ENCODE peak calls at places on chromosomes 16 and 17, in ten cellular contexts. One of them, this sample, is unnamed.

GRCh38 chr17:48637323-48638260 is 11.4 kb upstream of the HOXB9 start:
- DNase-seq in osteoblast: peak
- DNase-seq in AG04450: peak
- DNase-seq in upper lobe of right lung: peak
- DNase-seq in CD8-positive, alpha-beta T cell: no peak
- DNase-seq in testis: no peak
- DNase-seq in fibroblast of pulmonary artery: peak
- DNase-seq in kidney: no peak
- DNase-seq in right atrium auricular region: no peak
- DNase-seq in MM.1S: no peak
- DNase-seq in this sample: no peak

GRCh38 chr17:57889892-57890856 is 40.3 kb upstream of the MRPS23 start:
- DNase-seq in osteoblast: peak
- DNase-seq in AG04450: no peak
- DNase-seq in upper lobe of right lung: peak
- DNase-seq in CD8-positive, alpha-beta T cell: no peak
- DNase-seq in testis: peak
- DNase-seq in fibroblast of pulmonary artery: peak
- DNase-seq in kidney: peak
- DNase-seq in right atrium auricular region: peak
- DNase-seq in MM.1S: no peak
- DNase-seq in this sample: no peak

GRCh38 chr17:64448665-64449512 is at the start of gene MILR1:
- DNase-seq in osteoblast: peak
- DNase-seq in AG04450: peak
- DNase-seq in upper lobe of right lung: no peak
- DNase-seq in CD8-positive, alpha-beta T cell: no peak
- DNase-seq in testis: peak
- DNase-seq in fibroblast of pulmonary artery: peak
- DNase-seq in kidney: no peak
- DNase-seq in right atrium auricular region: peak
- DNase-seq in MM.1S: peak
- DNase-seq in this sample: peak

GRCh38 chr16:29811896-29812665 is at the start of gene PRRT2:
- DNase-seq in osteoblast: peak
- DNase-seq in AG04450: no peak
- DNase-seq in upper lobe of right lung: no peak
- DNase-seq in CD8-positive, alpha-beta T cell: peak
- DNase-seq in testis: peak
- DNase-seq in fibroblast of pulmonary artery: peak
- DNase-seq in kidney: peak
- DNase-seq in right atrium auricular region: no peak
- DNase-seq in MM.1S: peak
- DNase-seq in this sample: peak

GRCh38 chr16:55856950-55857349 is 18.2 kb downstream of the CES5A start:
- DNase-seq in osteoblast: no peak
- DNase-seq in AG04450: no peak
- DNase-seq in upper lobe of right lung: no peak
- DNase-seq in CD8-positive, alpha-beta T cell: no peak
- DNase-seq in testis: no peak
- DNase-seq in fibroblast of pulmonary artery: no peak
- DNase-seq in kidney: no peak
- DNase-seq in right atrium auricular region: no peak
- DNase-seq in MM.1S: no peak
- DNase-seq in this sample: no peak

GRCh38 chr17:17191346-17191792 is 14.8 kb downstream of the PLD6 start:
- DNase-seq in osteoblast: peak
- DNase-seq in AG04450: peak
- DNase-seq in upper lobe of right lung: no peak
- DNase-seq in CD8-positive, alpha-beta T cell: no peak
- DNase-seq in testis: peak
- DNase-seq in fibroblast of pulmonary artery: peak
- DNase-seq in kidney: no peak
- DNase-seq in right atrium auricular region: no peak
- DNase-seq in MM.1S: no peak
- DNase-seq in this sample: no peak

GRCh38 chr17:58184308-58184985 is 8.1 kb upstream of the EPX start:
- DNase-seq in osteoblast: no peak
- DNase-seq in AG04450: peak
- DNase-seq in upper lobe of right lung: no peak
- DNase-seq in CD8-positive, alpha-beta T cell: no peak
- DNase-seq in testis: no peak
- DNase-seq in fibroblast of pulmonary artery: peak
- DNase-seq in kidney: no peak
- DNase-seq in right atrium auricular region: no peak
- DNase-seq in MM.1S: no peak
- DNase-seq in this sample: peak

GRCh38 chr16:27251561-27252205 is 16.9 kb downstream of the NSMCE1 start:
- DNase-seq in osteoblast: no peak
- DNase-seq in AG04450: no peak
- DNase-seq in upper lobe of right lung: no peak
- DNase-seq in CD8-positive, alpha-beta T cell: no peak
- DNase-seq in testis: no peak
- DNase-seq in fibroblast of pulmonary artery: no peak
- DNase-seq in kidney: no peak
- DNase-seq in right atrium auricular region: peak
- DNase-seq in MM.1S: no peak
- DNase-seq in this sample: no peak

GRCh38 chr17:76872221-76872873 is 4.1 kb downstream of the MGAT5B start:
- DNase-seq in osteoblast: peak
- DNase-seq in AG04450: peak
- DNase-seq in upper lobe of right lung: no peak
- DNase-seq in CD8-positive, alpha-beta T cell: peak
- DNase-seq in testis: no peak
- DNase-seq in fibroblast of pulmonary artery: peak
- DNase-seq in kidney: no peak
- DNase-seq in right atrium auricular region: no peak
- DNase-seq in MM.1S: peak
- DNase-seq in this sample: peak
- H3K4me3 ChIP-seq in osteoblast: peak
- H3K4me3 ChIP-seq in AG04450: no peak
- H3K4me3 ChIP-seq in upper lobe of right lung: no peak
- H3K4me3 ChIP-seq in CD8-positive, alpha-beta T cell: no peak
- H3K4me3 ChIP-seq in testis: no peak
- H3K4me3 ChIP-seq in fibroblast of pulmonary artery: no peak
- H3K4me3 ChIP-seq in kidney: no peak
- H3K4me3 ChIP-seq in right atrium auricular region: no peak
- H3K4me3 ChIP-seq in MM.1S: no peak
- H3K4me3 ChIP-seq in this sample: no peak

GRCh38 chr17:13025264-13025627 is 7.4 kb upstream of the ELAC2 start:
- DNase-seq in osteoblast: no peak
- DNase-seq in AG04450: no peak
- DNase-seq in upper lobe of right lung: no peak
- DNase-seq in CD8-positive, alpha-beta T cell: no peak
- DNase-seq in testis: no peak
- DNase-seq in fibroblast of pulmonary artery: no peak
- DNase-seq in kidney: no peak
- DNase-seq in right atrium auricular region: no peak
- DNase-seq in MM.1S: no peak
- DNase-seq in this sample: no peak

GRCh38 chr17:13027246-13027645 is 9.4 kb upstream of the ELAC2 start:
- DNase-seq in osteoblast: no peak
- DNase-seq in AG04450: no peak
- DNase-seq in upper lobe of right lung: no peak
- DNase-seq in CD8-positive, alpha-beta T cell: no peak
- DNase-seq in testis: no peak
- DNase-seq in fibroblast of pulmonary artery: no peak
- DNase-seq in kidney: no peak
- DNase-seq in right atrium auricular region: no peak
- DNase-seq in MM.1S: no peak
- DNase-seq in this sample: no peak

GRCh38 chr17:13025687-13026086 is 7.9 kb upstream of the ELAC2 start:
- DNase-seq in osteoblast: no peak
- DNase-seq in AG04450: no peak
- DNase-seq in upper lobe of right lung: no peak
- DNase-seq in CD8-positive, alpha-beta T cell: no peak
- DNase-seq in testis: no peak
- DNase-seq in fibroblast of pulmonary artery: no peak
- DNase-seq in kidney: no peak
- DNase-seq in right atrium auricular region: no peak
- DNase-seq in MM.1S: no peak
- DNase-seq in this sample: no peak

GRCh38 chr17:13024033-13024432 is 6.2 kb upstream of the ELAC2 start:
- DNase-seq in osteoblast: no peak
- DNase-seq in AG04450: no peak
- DNase-seq in upper lobe of right lung: no peak
- DNase-seq in CD8-positive, alpha-beta T cell: no peak
- DNase-seq in testis: no peak
- DNase-seq in fibroblast of pulmonary artery: no peak
- DNase-seq in kidney: no peak
- DNase-seq in right atrium auricular region: no peak
- DNase-seq in MM.1S: no peak
- DNase-seq in this sample: no peak

DNA sequence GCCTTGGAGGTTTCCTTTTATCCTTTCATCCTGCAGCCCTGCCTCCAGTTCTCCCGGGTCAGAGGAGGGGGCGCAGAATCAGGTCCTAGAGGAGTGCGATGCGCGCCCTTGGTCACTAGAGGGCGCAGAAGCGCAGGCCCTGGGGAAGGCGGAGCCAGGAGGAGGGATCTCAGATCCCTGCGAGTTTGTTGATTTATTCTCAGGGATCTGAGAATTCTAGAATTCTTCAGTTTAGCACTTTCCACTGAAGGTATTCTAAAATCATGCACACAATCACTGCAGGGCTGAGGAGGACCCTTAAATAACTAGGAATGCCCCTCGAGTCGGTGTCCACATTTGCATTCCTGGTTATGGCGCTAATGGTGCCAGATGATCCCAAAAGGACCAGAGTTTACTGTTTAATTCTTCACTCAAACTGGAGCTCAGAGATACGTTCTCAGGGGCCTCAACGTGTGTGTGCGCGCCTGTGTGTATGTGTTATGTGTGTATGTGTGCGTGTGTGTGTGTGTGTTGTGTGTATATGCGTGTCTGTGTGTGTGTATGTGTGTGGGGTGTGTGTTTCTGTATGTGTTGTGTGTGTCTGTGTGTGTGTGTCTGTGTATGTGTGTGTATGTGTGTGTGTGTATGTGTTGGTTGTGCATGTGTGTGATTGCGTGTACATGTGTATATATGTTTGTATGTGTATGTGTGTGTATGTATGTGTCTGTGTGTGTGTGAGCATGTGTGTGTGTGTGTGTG is 6.9 kb upstream of the ELAC2 start:
- DNase-seq in osteoblast: peak
- DNase-seq in AG04450: peak
- DNase-seq in upper lobe of right lung: peak
- DNase-seq in CD8-positive, alpha-beta T cell: peak
- DNase-seq in testis: peak
- DNase-seq in fibroblast of pulmonary artery: peak
- DNase-seq in kidney: peak
- DNase-seq in right atrium auricular region: no peak
- DNase-seq in MM.1S: peak
- DNase-seq in this sample: peak
- TF ChIP-seq CTCF in osteoblast: peak
- TF ChIP-seq CTCF in AG04450: peak
- TF ChIP-seq CTCF in upper lobe of right lung: peak
- TF ChIP-seq CTCF in CD8-positive, alpha-beta T cell: peak
- TF ChIP-seq CTCF in testis: peak
- TF ChIP-seq CTCF in fibroblast of pulmonary artery: peak
- TF ChIP-seq CTCF in kidney: peak
- TF ChIP-seq CTCF in right atrium auricular region: peak
- TF ChIP-seq CTCF in MM.1S: peak
- TF ChIP-seq CTCF in this sample: peak

GRCh38 chr17:28712705-28713415 is 1.2 kb upstream of the PROCA1 start:
- DNase-seq in osteoblast: peak
- DNase-seq in AG04450: no peak
- DNase-seq in upper lobe of right lung: no peak
- DNase-seq in CD8-positive, alpha-beta T cell: no peak
- DNase-seq in testis: no peak
- DNase-seq in fibroblast of pulmonary artery: no peak
- DNase-seq in kidney: peak
- DNase-seq in right atrium auricular region: no peak
- DNase-seq in MM.1S: no peak
- DNase-seq in this sample: no peak

GRCh38 chr17:28716740-28717577 is 709 bp downstream of the RAB34 start:
- DNase-seq in osteoblast: peak
- DNase-seq in AG04450: no peak
- DNase-seq in upper lobe of right lung: peak
- DNase-seq in CD8-positive, alpha-beta T cell: no peak
- DNase-seq in testis: no peak
- DNase-seq in fibroblast of pulmonary artery: peak
- DNase-seq in kidney: peak
- DNase-seq in right atrium auricular region: no peak
- DNase-seq in MM.1S: no peak
- DNase-seq in this sample: no peak

GRCh38 chr17:28714281-28714680 is 2.6 kb upstream of the PROCA1 start:
- DNase-seq in osteoblast: peak
- DNase-seq in AG04450: no peak
- DNase-seq in upper lobe of right lung: no peak
- DNase-seq in CD8-positive, alpha-beta T cell: no peak
- DNase-seq in testis: no peak
- DNase-seq in fibroblast of pulmonary artery: no peak
- DNase-seq in kidney: no peak
- DNase-seq in right atrium auricular region: no peak
- DNase-seq in MM.1S: no peak
- DNase-seq in this sample: peak

GRCh38 chr17:28717578-28718316 is at the start of gene RAB34:
- DNase-seq in osteoblast: peak
- DNase-seq in AG04450: peak
- DNase-seq in upper lobe of right lung: peak
- DNase-seq in CD8-positive, alpha-beta T cell: peak
- DNase-seq in testis: peak
- DNase-seq in fibroblast of pulmonary artery: peak
- DNase-seq in kidney: peak
- DNase-seq in right atrium auricular region: peak
- DNase-seq in MM.1S: no peak
- DNase-seq in this sample: no peak

GRCh38 chr17:28715217-28715616 is 2.5 kb downstream of the RAB34 start:
- DNase-seq in osteoblast: no peak
- DNase-seq in AG04450: no peak
- DNase-seq in upper lobe of right lung: no peak
- DNase-seq in CD8-positive, alpha-beta T cell: no peak
- DNase-seq in testis: no peak
- DNase-seq in fibroblast of pulmonary artery: no peak
- DNase-seq in kidney: no peak
- DNase-seq in right atrium auricular region: no peak
- DNase-seq in MM.1S: no peak
- DNase-seq in this sample: no peak
- H3K4me3 ChIP-seq in osteoblast: no peak
- H3K4me3 ChIP-seq in AG04450: peak
- H3K4me3 ChIP-seq in upper lobe of right lung: no peak
- H3K4me3 ChIP-seq in CD8-positive, alpha-beta T cell: no peak
- H3K4me3 ChIP-seq in testis: no peak
- H3K4me3 ChIP-seq in fibroblast of pulmonary artery: no peak
- H3K4me3 ChIP-seq in kidney: no peak
- H3K4me3 ChIP-seq in right atrium auricular region: no peak
- H3K4me3 ChIP-seq in MM.1S: no peak
- H3K4me3 ChIP-seq in this sample: no peak

GRCh38 chr17:81819648-81820171 is 13.4 kb downstream of the MCRIP1 start:
- DNase-seq in osteoblast: no peak
- DNase-seq in AG04450: no peak
- DNase-seq in upper lobe of right lung: no peak
- DNase-seq in CD8-positive, alpha-beta T cell: no peak
- DNase-seq in testis: no peak
- DNase-seq in fibroblast of pulmonary artery: no peak
- DNase-seq in kidney: no peak
- DNase-seq in right atrium auricular region: no peak
- DNase-seq in MM.1S: no peak
- DNase-seq in this sample: no peak

GRCh38 chr17:81822312-81822637 is 10.8 kb downstream of the MCRIP1 start:
- DNase-seq in osteoblast: no peak
- DNase-seq in AG04450: no peak
- DNase-seq in upper lobe of right lung: no peak
- DNase-seq in CD8-positive, alpha-beta T cell: no peak
- DNase-seq in testis: no peak
- DNase-seq in fibroblast of pulmonary artery: no peak
- DNase-seq in kidney: no peak
- DNase-seq in right atrium auricular region: no peak
- DNase-seq in MM.1S: no peak
- DNase-seq in this sample: no peak

GRCh38 chr17:81822996-81823799 is 9.9 kb downstream of the MCRIP1 start:
- DNase-seq in osteoblast: no peak
- DNase-seq in AG04450: no peak
- DNase-seq in upper lobe of right lung: no peak
- DNase-seq in CD8-positive, alpha-beta T cell: no peak
- DNase-seq in testis: no peak
- DNase-seq in fibroblast of pulmonary artery: no peak
- DNase-seq in kidney: peak
- DNase-seq in right atrium auricular region: no peak
- DNase-seq in MM.1S: no peak
- DNase-seq in this sample: no peak

GRCh38 chr17:81821147-81821546 is 11.9 kb downstream of the MCRIP1 start:
- DNase-seq in osteoblast: no peak
- DNase-seq in AG04450: no peak
- DNase-seq in upper lobe of right lung: no peak
- DNase-seq in CD8-positive, alpha-beta T cell: no peak
- DNase-seq in testis: no peak
- DNase-seq in fibroblast of pulmonary artery: no peak
- DNase-seq in kidney: no peak
- DNase-seq in right atrium auricular region: no peak
- DNase-seq in MM.1S: no peak
- DNase-seq in this sample: no peak

DNA sequence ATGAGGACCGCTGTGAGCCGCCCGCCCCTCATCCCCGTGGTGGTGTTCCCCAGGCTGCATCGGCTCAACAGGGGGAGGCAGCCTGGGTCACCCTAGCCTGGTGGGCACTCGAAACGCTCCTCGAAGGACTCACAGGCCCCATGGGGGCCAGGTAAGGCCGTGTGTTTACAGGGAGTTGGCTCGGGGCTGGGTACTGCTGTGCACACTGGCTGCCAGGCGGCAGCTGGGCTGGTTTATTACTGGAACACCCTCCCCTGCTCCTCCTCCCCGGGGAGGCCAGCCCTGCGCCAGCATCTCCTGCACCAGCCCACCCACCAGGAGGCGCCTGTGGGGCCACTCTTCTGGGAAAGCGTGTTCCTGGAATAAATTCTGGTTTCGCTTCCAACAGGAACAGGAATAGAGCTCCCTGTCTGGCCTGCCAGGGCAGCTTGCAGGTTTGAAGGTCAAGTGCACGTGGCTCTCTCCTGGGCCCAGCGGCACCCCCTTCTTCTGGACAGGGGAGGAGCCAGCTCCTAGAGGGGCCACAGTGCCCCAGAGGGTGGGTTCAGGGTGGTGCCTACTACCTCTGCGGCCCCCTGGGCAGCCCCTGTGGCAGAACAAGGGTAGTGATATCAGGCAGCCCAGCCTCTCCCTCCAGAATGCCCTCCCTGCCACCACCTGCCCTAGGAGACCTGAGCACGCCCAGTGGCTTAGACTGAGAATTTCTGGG is 11.3 kb downstream of the MCRIP1 start:
- DNase-seq in osteoblast: peak
- DNase-seq in AG04450: no peak
- DNase-seq in upper lobe of right lung: peak
- DNase-seq in CD8-positive, alpha-beta T cell: no peak
- DNase-seq in testis: peak
- DNase-seq in fibroblast of pulmonary artery: peak
- DNase-seq in kidney: peak
- DNase-seq in right atrium auricular region: no peak
- DNase-seq in MM.1S: no peak
- DNase-seq in this sample: peak
- TF ChIP-seq CTCF in osteoblast: peak
- TF ChIP-seq CTCF in AG04450: peak
- TF ChIP-seq CTCF in upper lobe of right lung: peak
- TF ChIP-seq CTCF in CD8-positive, alpha-beta T cell: no peak
- TF ChIP-seq CTCF in testis: peak
- TF ChIP-seq CTCF in fibroblast of pulmonary artery: peak
- TF ChIP-seq CTCF in kidney: peak
- TF ChIP-seq CTCF in right atrium auricular region: peak
- TF ChIP-seq CTCF in MM.1S: peak
- TF ChIP-seq CTCF in this sample: peak